ENCODE peak calls at places on chromosomes 6 and 20, in seven cellular contexts. W is testis, L is foreskin fibroblast, C is ascending aorta, H is SK-N-SH, N is lung, T is GM12864. E is an unnamed sample.

GRCh38 chr6:120186080-120186479 is 836.5 kb upstream of the MAN1A1 start:
- DNase-seq in C (no peak), W (no peak), T (no peak), N (no peak), H (no peak), L (no peak), E (no peak)

GRCh38 chr6:104684911-104685415 is 174.8 kb downstream of the HACE1 start:
- DNase-seq in T (no peak), C (no peak), N (no peak), L (no peak), H (no peak), W (no peak), E (no peak)

GRCh38 chr20:61186771-61187170 is 65.3 kb upstream of the CDH4 start:
- DNase-seq in H (no peak), C (no peak), N (no peak), L (peak), W (no peak), T (no peak), E (no peak)

GRCh38 chr6:13813011-13813410 is 1.3 kb downstream of the MCUR1 start:
- DNase-seq in W (no peak), C (no peak), L (no peak), N (no peak), T (no peak), H (no peak), E (no peak)

GRCh38 chr6:158799051-158799792 is 19.9 kb downstream of the EZR start:
- DNase-seq in H (peak), N (no peak), T (no peak), C (no peak), W (no peak), L (peak), E (no peak)

GRCh38 chr6:7442467-7442866 is 52.9 kb downstream of the RIOK1 start:
- DNase-seq in N (no peak), C (no peak), L (no peak), W (no peak), T (no peak), H (no peak), E (no peak)

GRCh38 chr6:225121-225721 is 67.1 kb upstream of the DUSP22 start:
- DNase-seq in C (peak), T (no peak), H (no peak), N (no peak), L (no peak), W (no peak), E (no peak)

GRCh38 chr6:158018370-158018771 is 36.7 kb downstream of the SYNJ2 start:
- DNase-seq in H (no peak), W (no peak), T (no peak), N (no peak), C (no peak), L (no peak), E (no peak)

GRCh38 chr6:62903263-62903662 is 308.0 kb upstream of the FKBP1C start:
- DNase-seq in L (no peak), W (no peak), H (no peak), N (no peak), T (no peak), C (no peak), E (no peak)

GRCh38 chr6:127031511-127031910 is 87.0 kb upstream of the RSPO3 start:
- DNase-seq in H (no peak), L (peak), T (no peak), N (no peak), C (no peak), W (no peak), E (no peak)

GRCh38 chr6:158184598-158184997 is 16.4 kb downstream of the GTF2H5 start:
- DNase-seq in L (no peak), C (no peak), H (no peak), T (no peak), N (no peak), W (no peak), E (no peak)

GRCh38 chr6:56764081-56764566 is 121.4 kb upstream of the DST start:
- DNase-seq in C (no peak), T (peak), N (no peak), H (peak), W (no peak), L (no peak), E (no peak)

GRCh38 chr6:2872417-2873358 is 30.4 kb downstream of the SERPINB9 start:
- DNase-seq in L (no peak), H (no peak), N (no peak), T (no peak), W (peak), C (no peak), E (no peak)

GRCh38 chr6:28488916-28489365 is 26.7 kb downstream of the GPX6 start:
- DNase-seq in N (no peak), L (peak), H (peak), C (no peak), T (peak), W (peak), E (no peak)

GRCh38 chr6:393391-394221 is 2.1 kb downstream of the IRF4 start:
- DNase-seq in W (no peak), C (no peak), H (no peak), L (peak), N (no peak), T (no peak), E (no peak)

GRCh38 chr6:11093065-11093590 is 506 bp upstream of the SMIM13 start:
- DNase-seq in C (no peak), T (peak), L (no peak), W (peak), N (no peak), H (no peak), E (no peak)

GRCh38 chr6:30075987-30076311 is 380 bp upstream of the RNF39 start:
- DNase-seq in N (no peak), T (no peak), H (peak), L (no peak), W (no peak), C (no peak), E (no peak)

GRCh38 chr6:139369068-139369467 is 5.4 kb downstream of the CITED2 start:
- DNase-seq in L (no peak), T (no peak), N (no peak), W (no peak), C (no peak), H (no peak), E (no peak)

GRCh38 chr6:150907385-150907784 is 41.9 kb downstream of the MTHFD1L start:
- DNase-seq in N (no peak), W (peak), C (no peak), H (no peak), T (no peak), L (no peak), E (no peak)

GRCh38 chr6:125924697-125925358 is 31.7 kb upstream of the HINT3 start:
- DNase-seq in H (no peak), T (no peak), W (no peak), C (no peak), N (no peak), L (no peak), E (no peak)

DNA sequence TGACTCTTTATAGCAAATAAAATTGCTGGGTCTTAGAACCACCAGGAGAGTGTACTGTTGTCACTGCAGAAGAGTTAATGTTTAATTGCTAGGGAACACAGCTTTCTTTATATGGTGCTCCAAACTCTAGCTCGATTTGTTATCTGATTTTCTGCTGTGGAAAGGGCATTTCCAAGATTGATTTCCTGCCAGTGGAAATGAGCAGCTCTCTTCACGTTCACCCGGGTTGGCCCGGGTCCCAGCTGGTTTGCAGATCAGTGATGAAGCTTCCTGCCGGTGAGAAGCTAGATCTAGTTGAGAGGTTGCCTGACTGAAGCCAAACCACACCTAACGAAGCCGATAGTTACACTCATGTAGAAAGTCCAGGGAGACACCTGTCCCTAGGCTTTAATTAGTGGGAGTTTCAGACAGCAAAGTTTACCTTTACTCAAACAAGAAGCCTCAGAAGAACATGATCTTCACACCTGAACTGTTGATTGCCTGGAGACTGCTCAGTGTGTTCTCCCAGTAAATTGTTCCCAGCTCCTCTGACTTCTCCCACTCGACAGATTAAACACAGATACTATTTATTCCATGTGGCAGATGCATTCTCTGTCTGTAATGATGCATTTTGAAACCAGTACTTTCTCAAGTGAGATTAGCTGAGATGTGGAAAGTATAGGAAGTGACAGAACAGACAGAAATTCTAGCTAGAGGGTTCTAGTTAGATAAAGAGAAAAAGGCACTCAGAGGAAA is 27.8 kb downstream of the PAQR8 start:
- DNase-seq in N (peak), T (peak), H (peak), L (peak), C (no peak), W (peak), E (no peak)
- TF ChIP-seq CTCF in N (no peak), T (no peak), H (peak), L (peak), C (no peak), W (no peak), E (no peak)

DNA sequence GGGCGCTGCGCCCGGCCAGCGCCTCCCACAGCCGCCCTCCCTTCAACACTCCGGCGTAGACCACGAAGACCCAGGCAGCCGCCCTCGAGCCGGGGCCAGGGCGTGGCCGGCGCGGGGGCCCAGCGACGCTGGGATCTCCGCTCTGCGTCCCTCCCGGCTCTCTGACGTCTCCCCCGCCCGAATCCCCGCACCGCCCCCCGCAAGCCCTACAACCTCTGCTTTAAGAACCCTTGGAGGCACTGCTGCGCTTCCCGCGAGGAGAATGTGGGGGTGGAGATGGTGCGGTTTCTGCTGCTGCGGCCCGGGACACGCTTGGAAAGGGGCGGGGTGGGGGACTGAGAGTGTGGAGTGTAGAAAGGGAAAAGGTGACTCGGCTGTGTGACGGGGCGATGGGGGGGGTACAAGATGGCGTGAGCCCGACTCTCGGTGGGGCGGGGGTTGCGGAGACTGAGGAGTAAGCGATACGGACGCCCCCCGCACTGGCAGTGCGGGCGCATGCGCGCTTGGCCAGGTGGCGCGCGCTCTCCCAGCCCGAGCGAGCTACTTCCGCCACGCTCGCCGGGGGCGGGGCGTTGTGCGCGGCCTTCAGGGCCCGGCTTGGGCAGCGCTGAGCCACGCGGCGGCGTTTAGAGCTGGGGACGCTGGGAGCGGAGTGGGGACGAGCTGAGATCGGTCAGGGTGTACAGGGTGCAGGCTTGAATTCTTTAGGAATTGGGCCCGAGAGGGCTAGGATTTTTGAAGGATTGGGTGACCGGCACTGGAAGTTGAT is at the start of gene SUPT3H:
- DNase-seq in N (peak), W (peak), C (peak), L (peak), T (peak), H (peak), E (peak)
- TF ChIP-seq CTCF in N (no peak), W (no peak), C (peak), L (peak), T (peak), H (peak), E (peak)

GRCh38 chr6:39203398-39203797 is 25.9 kb downstream of the KCNK5 start:
- DNase-seq in T (no peak), L (no peak), N (no peak), W (no peak), H (no peak), C (no peak), E (no peak)
- TF ChIP-seq CTCF in T (no peak), L (no peak), N (no peak), W (no peak), H (no peak), C (no peak), E (no peak)

GRCh38 chr6:37675606-37676005 is 22.1 kb downstream of the MDGA1 start:
- DNase-seq in W (no peak), N (no peak), C (no peak), H (no peak), L (no peak), T (no peak), E (no peak)
- TF ChIP-seq CTCF in W (no peak), N (no peak), C (no peak), H (no peak), L (no peak), T (no peak), E (no peak)

E was measured in progenitor cell of endocrine pancreas.